ENCODE peak calls at places on chromosomes 4 and X, in nine cellular contexts. Y is Peyer's patch, B is fibroblast of the aortic adventitia, E is transverse colon, M is fibroblast of mammary gland, C is choroid plexus epithelial cell, U is HepG2, H is PC-3, Q is uterus. A is an unnamed sample.

GRCh38 chr4:26850528-26850927 is 10.1 kb upstream of the STIM2 start:
- DNase-seq in Y (no peak), B (no peak), E (no peak), M (no peak), C (no peak), U (no peak), H (no peak), Q (no peak), A (no peak)

GRCh38 chrX:154748712-154749339 is 2.1 kb downstream of the GAB3 start:
- DNase-seq in Y (no peak), B (peak), E (no peak), M (peak), C (peak), U (peak), H (peak), Q (peak), A (peak)

GRCh38 chr4:41413670-41414069 is 124.3 kb upstream of the LIMCH1 start:
- DNase-seq in Y (no peak), B (no peak), E (no peak), M (no peak), C (no peak), U (no peak), H (peak), Q (no peak), A (peak)

GRCh38 chr4:98612318-98613250 is 45.8 kb downstream of the TSPAN5 start:
- DNase-seq in Y (no peak), B (no peak), E (no peak), M (no peak), C (no peak), U (no peak), H (no peak), Q (no peak), A (no peak)

GRCh38 chr4:7973545-7973981 is 33.9 kb upstream of the AFAP1 start:
- DNase-seq in Y (no peak), B (peak), E (no peak), M (peak), C (peak), U (no peak), H (peak), Q (no peak), A (peak)

GRCh38 chr4:79046191-79046590 is 107.0 kb upstream of the PAQR3 start:
- DNase-seq in Y (no peak), B (no peak), E (no peak), M (no peak), C (no peak), U (no peak), H (no peak), Q (no peak), A (no peak)

GRCh38 chr4:17332483-17332882 is 179.4 kb downstream of the QDPR start:
- DNase-seq in Y (no peak), B (no peak), E (no peak), M (no peak), C (no peak), U (no peak), H (no peak), Q (no peak), A (no peak)

GRCh38 chr4:118154643-118155042 is 120.4 kb downstream of the NDST3 start:
- DNase-seq in Y (no peak), B (no peak), E (no peak), M (peak), C (peak), U (no peak), H (no peak), Q (no peak), A (no peak)

GRCh38 chrX:10103023-10103422 is 53.8 kb upstream of the CLCN4 start:
- DNase-seq in Y (no peak), B (no peak), E (no peak), M (peak), C (peak), U (no peak), H (no peak), Q (no peak), A (peak)

GRCh38 chrX:126141014-126141413 is 25.1 kb downstream of the DCAF12L2 start:
- DNase-seq in Y (no peak), B (no peak), E (no peak), M (no peak), C (no peak), U (no peak), H (no peak), Q (no peak), A (no peak)

GRCh38 chr4:185890196-185890595 is 78.2 kb upstream of the SORBS2 start:
- DNase-seq in Y (no peak), B (no peak), E (no peak), M (no peak), C (no peak), U (no peak), H (no peak), Q (no peak), A (no peak)

GRCh38 chr4:24089831-24090531 is 200.1 kb upstream of the PPARGC1A start:
- DNase-seq in Y (no peak), B (no peak), E (no peak), M (peak), C (peak), U (no peak), H (peak), Q (no peak), A (peak)

GRCh38 chr4:44629280-44629866 is 22.1 kb downstream of the YIPF7 start:
- DNase-seq in Y (peak), B (peak), E (no peak), M (peak), C (peak), U (peak), H (peak), Q (no peak), A (peak)

GRCh38 chr4:129561280-129561679 is 465.3 kb downstream of the C4orf33 start:
- DNase-seq in Y (no peak), B (no peak), E (no peak), M (no peak), C (no peak), U (no peak), H (no peak), Q (no peak), A (no peak)

GRCh38 chrX:14476169-14476568 is 53.2 kb upstream of the GLRA2 start:
- DNase-seq in Y (no peak), B (peak), E (no peak), M (peak), C (no peak), U (no peak), H (no peak), Q (no peak), A (peak)

GRCh38 chr4:13876940-13877339 is 249.4 kb upstream of the BOD1L1 start:
- DNase-seq in Y (no peak), B (no peak), E (no peak), M (no peak), C (no peak), U (no peak), H (no peak), Q (no peak), A (no peak)

GRCh38 chrX:7950865-7951264 is 23.7 kb upstream of the PNPLA4 start:
- DNase-seq in Y (no peak), B (no peak), E (no peak), M (no peak), C (no peak), U (no peak), H (no peak), Q (no peak), A (no peak)

GRCh38 chr4:48028654-48029053 is 12.1 kb downstream of the NIPAL1 start:
- DNase-seq in Y (no peak), B (no peak), E (no peak), M (no peak), C (no peak), U (no peak), H (no peak), Q (no peak), A (no peak)

GRCh38 chr4:113445286-113445685 is 316.3 kb downstream of the CAMK2D start:
- DNase-seq in Y (no peak), B (peak), E (peak), M (peak), C (peak), U (no peak), H (peak), Q (peak), A (peak)

GRCh38 chr4:41709844-41710481 is 38.6 kb downstream of the PHOX2B start:
- DNase-seq in Y (no peak), B (peak), E (no peak), M (peak), C (peak), U (no peak), H (peak), Q (no peak), A (peak)

GRCh38 chr4:177047070-177047850 is 254.5 kb upstream of the VEGFC start:
- DNase-seq in Y (no peak), B (peak), E (peak), M (peak), C (peak), U (peak), H (peak), Q (peak), A (peak)

GRCh38 chr4:16199132-16199531 is 27.1 kb downstream of the TAPT1 start:
- DNase-seq in Y (no peak), B (peak), E (no peak), M (peak), C (peak), U (peak), H (peak), Q (no peak), A (peak)

GRCh38 chr4:21901281-21901680 is 47.3 kb downstream of the KCNIP4 start:
- DNase-seq in Y (no peak), B (no peak), E (no peak), M (no peak), C (no peak), U (no peak), H (peak), Q (no peak), A (no peak)

GRCh38 chr4:156638925-156639605 is 332.5 kb downstream of the PDGFC start:
- DNase-seq in Y (no peak), B (peak), E (no peak), M (peak), C (peak), U (no peak), H (peak), Q (no peak), A (peak)

GRCh38 chrX:110743679-110744340 is 51.8 kb downstream of the CHRDL1 start:
- DNase-seq in Y (no peak), B (peak), E (no peak), M (peak), C (no peak), U (no peak), H (no peak), Q (no peak), A (no peak)

GRCh38 chrX:100743009-100743615 is 11.2 kb upstream of the SYTL4 start:
- DNase-seq in Y (no peak), B (peak), E (no peak), M (no peak), C (peak), U (no peak), H (no peak), Q (no peak), A (peak)

GRCh38 chr4:1506956-1507721 is 100.9 kb upstream of the NKX1-1 start:
- DNase-seq in Y (no peak), B (no peak), E (no peak), M (no peak), C (no peak), U (no peak), H (no peak), Q (no peak), A (no peak)

GRCh38 chr4:133146192-133146573 is 2.9 kb upstream of the PCDH10 start:
- DNase-seq in Y (no peak), B (no peak), E (no peak), M (no peak), C (no peak), U (no peak), H (no peak), Q (no peak), A (no peak)

GRCh38 chr4:1683371-1683902 is 676 bp downstream of the FAM53A start:
- DNase-seq in Y (peak), B (peak), E (peak), M (peak), C (peak), U (no peak), H (peak), Q (peak), A (peak)

GRCh38 chr4:19540859-19541258 is 710.8 kb upstream of the SLIT2 start:
- DNase-seq in Y (no peak), B (no peak), E (no peak), M (no peak), C (no peak), U (no peak), H (no peak), Q (no peak), A (no peak)

GRCh38 chr4:84994280-84994679 is 27.8 kb upstream of the WDFY3 start:
- DNase-seq in Y (no peak), B (peak), E (no peak), M (peak), C (no peak), U (no peak), H (no peak), Q (no peak), A (peak)

GRCh38 chrX:261858-262390 is 19.3 kb upstream of the PLCXD1 start:
- DNase-seq in Y (no peak), B (no peak), E (no peak), M (no peak), C (no peak), U (no peak), H (no peak), Q (no peak), A (peak)

GRCh38 chr4:81164623-81165416 is 50.2 kb downstream of the PRKG2 start:
- DNase-seq in Y (no peak), B (peak), E (peak), M (peak), C (peak), U (peak), H (peak), Q (no peak), A (no peak)

GRCh38 chr4:38099020-38099600 is 138.9 kb downstream of the PTTG2 start:
- DNase-seq in Y (no peak), B (peak), E (no peak), M (peak), C (peak), U (no peak), H (no peak), Q (no peak), A (peak)

GRCh38 chrX:152635941-152636340 is 1.8 kb upstream of the GABRQ start:
- DNase-seq in Y (no peak), B (peak), E (peak), M (peak), C (peak), U (peak), H (peak), Q (no peak), A (peak)

GRCh38 chr4:25580633-25581467 is 74.8 kb upstream of the SLC34A2 start:
- DNase-seq in Y (no peak), B (no peak), E (no peak), M (no peak), C (no peak), U (peak), H (no peak), Q (no peak), A (no peak)

GRCh38 chr4:59855630-59856352 is 1344.3 kb upstream of the ADGRL3 start:
- DNase-seq in Y (no peak), B (no peak), E (no peak), M (no peak), C (no peak), U (no peak), H (no peak), Q (no peak), A (no peak)

GRCh38 chrX:9746148-9746880 is 19.3 kb downstream of the GPR143 start:
- DNase-seq in Y (no peak), B (peak), E (no peak), M (peak), C (peak), U (no peak), H (peak), Q (no peak), A (peak)

GRCh38 chr4:73520821-73521220 is 39.3 kb downstream of the AFM start:
- DNase-seq in Y (no peak), B (peak), E (no peak), M (peak), C (peak), U (no peak), H (peak), Q (no peak), A (peak)

GRCh38 chr4:180669637-180670036 is 1573.6 kb upstream of the TENM3 start:
- DNase-seq in Y (no peak), B (no peak), E (no peak), M (no peak), C (peak), U (no peak), H (peak), Q (no peak), A (no peak)

GRCh38 chr4:180665481-180665880 is 1577.7 kb upstream of the TENM3 start:
- DNase-seq in Y (no peak), B (no peak), E (no peak), M (no peak), C (no peak), U (no peak), H (no peak), Q (no peak), A (no peak)

GRCh38 chr4:180664766-180665368 is 1578.3 kb upstream of the TENM3 start:
- DNase-seq in Y (peak), B (peak), E (peak), M (peak), C (peak), U (peak), H (peak), Q (peak), A (peak)

GRCh38 chr4:180668732-180669131 is 1574.5 kb upstream of the TENM3 start:
- DNase-seq in Y (no peak), B (no peak), E (no peak), M (no peak), C (no peak), U (no peak), H (no peak), Q (no peak), A (no peak)

DNA sequence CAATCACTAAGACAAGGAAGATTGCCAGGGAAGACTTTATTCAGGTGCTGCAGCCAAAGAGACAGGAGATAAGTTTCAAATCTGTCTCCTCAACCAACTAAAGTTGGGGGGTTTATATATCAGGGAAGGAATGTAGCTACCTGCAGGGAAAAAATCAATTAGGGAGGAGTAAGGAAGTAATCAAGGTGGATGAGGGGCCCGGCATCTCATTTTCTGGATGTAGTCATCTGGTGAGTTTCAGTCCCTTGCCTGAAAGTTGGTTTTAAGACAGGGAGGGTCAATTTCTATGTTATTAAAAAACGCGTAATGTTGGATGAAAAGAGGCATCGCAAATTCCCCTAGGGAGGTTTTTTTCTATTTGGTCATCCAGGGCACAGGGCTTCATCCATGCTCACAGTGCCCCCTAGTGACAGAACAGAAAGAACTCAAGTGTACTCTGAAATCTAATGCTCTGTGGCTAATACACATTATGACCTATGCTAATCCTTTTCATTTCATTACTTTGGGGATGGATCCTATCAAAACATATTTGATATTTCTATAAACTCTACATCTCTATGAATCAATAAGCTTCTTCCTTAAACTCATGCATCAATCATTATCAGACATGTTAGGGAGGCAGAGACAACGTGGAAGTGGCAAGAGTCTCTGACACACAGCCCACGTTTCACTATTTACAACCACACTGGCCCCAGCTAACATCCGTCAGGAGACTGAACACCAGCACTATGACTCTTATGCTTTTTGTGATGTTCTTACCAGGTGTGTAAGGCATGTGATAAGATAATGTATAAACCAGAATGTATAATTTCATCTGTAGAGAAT is 1577.0 kb upstream of the TENM3 start:
- DNase-seq in Y (no peak), B (peak), E (no peak), M (peak), C (peak), U (peak), H (peak), Q (no peak), A (peak)
- TF ChIP-seq CTCF in Y (peak), B (peak), E (peak), M (peak), C (peak), U (peak), H (peak), Q (no peak), A (peak)

GRCh38 chr4:86944964-86945781 is 10.4 kb downstream of the AFF1 start:
- DNase-seq in Y (no peak), B (peak), E (no peak), M (no peak), C (no peak), U (no peak), H (no peak), Q (no peak), A (no peak)

GRCh38 chr4:86947494-86948120 is 12.8 kb downstream of the AFF1 start:
- DNase-seq in Y (no peak), B (no peak), E (no peak), M (no peak), C (no peak), U (no peak), H (no peak), Q (no peak), A (no peak)

GRCh38 chr4:86950835-86951525 is 16.2 kb downstream of the AFF1 start:
- DNase-seq in Y (no peak), B (no peak), E (no peak), M (no peak), C (no peak), U (no peak), H (no peak), Q (no peak), A (no peak)

GRCh38 chr4:86948276-86948675 is 13.5 kb downstream of the AFF1 start:
- DNase-seq in Y (no peak), B (no peak), E (no peak), M (no peak), C (no peak), U (no peak), H (no peak), Q (no peak), A (no peak)

GRCh38 chr4:86946868-86947493 is 12.2 kb downstream of the AFF1 start:
- DNase-seq in Y (no peak), B (no peak), E (no peak), M (no peak), C (no peak), U (no peak), H (no peak), Q (no peak), A (no peak)
- H3K4me3 ChIP-seq in Y (no peak), B (no peak), E (no peak), M (no peak), C (no peak), U (no peak), H (no peak), Q (no peak), A (no peak)

GRCh38 chr4:183012862-183013855 is 85.9 kb upstream of the WWC2 start:
- DNase-seq in Y (no peak), B (no peak), E (no peak), M (no peak), C (no peak), U (no peak), H (no peak), Q (no peak), A (no peak)
- TF ChIP-seq CTCF in Y (no peak), B (no peak), E (no peak), M (no peak), C (no peak), U (no peak), H (no peak), Q (no peak), A (no peak)

GRCh38 chr4:71486550-71487323 is 147.9 kb downstream of the SLC4A4 start:
- DNase-seq in Y (no peak), B (no peak), E (no peak), M (no peak), C (no peak), U (no peak), H (no peak), Q (no peak), A (no peak)
- H3K4me3 ChIP-seq in Y (no peak), B (no peak), E (no peak), M (no peak), C (no peak), U (no peak), H (no peak), Q (no peak), A (no peak)

DNA sequence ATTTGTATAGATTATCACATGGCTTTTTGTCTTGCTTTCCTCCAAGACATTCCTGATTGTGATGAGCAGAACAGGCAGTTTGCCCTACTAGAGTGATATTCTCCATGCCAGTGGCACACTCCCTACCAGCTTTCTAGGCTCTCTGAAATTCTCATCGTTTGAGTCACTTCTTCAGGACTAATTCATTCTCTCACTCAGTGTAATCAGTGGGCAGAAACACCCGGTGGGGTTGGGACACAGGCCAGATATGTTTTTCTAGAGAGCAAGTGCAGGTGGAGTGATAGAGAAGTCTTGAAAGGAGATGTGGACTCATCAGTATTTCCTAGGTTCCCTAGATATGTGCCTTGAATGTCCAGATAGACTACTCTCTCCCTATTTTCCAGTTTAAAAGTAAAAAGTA is 13.1 kb downstream of the RAB33A start:
- DNase-seq in Y (no peak), B (no peak), E (no peak), M (no peak), C (no peak), U (no peak), H (no peak), Q (no peak), A (no peak)
- TF ChIP-seq CTCF in Y (no peak), B (no peak), E (no peak), M (no peak), C (no peak), U (no peak), H (no peak), Q (no peak), A (no peak)

DNA sequence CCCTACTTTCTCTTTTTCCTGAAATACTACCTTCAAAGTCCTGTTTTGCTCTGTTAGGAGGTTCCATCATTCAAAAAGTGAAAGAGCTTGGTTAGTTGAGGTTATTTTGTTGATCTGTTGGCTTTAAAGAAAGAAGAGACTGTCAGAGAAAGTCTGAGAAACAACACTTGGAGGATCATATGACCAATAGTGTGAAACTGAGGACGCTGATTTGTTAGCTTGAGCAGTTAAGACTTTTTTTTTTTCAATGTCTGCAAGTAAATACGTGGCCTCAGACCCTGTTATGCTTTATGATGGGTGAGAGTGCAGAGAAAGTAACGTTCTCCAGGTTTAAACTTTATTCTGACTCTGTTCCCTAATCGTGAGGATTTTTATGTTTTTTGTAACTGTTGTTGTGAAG is 45.9 kb downstream of the GAB1 start:
- DNase-seq in Y (no peak), B (peak), E (no peak), M (peak), C (peak), U (no peak), H (no peak), Q (no peak), A (peak)
- H3K4me3 ChIP-seq in Y (no peak), B (peak), E (no peak), M (no peak), C (no peak), U (no peak), H (peak), Q (no peak), A (no peak)

A was measured in cardiac fibroblast.